ENCODE peak calls at places on chromosome 4, in seven cellular contexts. One of them, this sample, is unnamed.

GRCh38 chr4:139919513-139919912 is 234.5 kb downstream of the MAML3 start:
- DNase-seq in RKO: no peak
- DNase-seq in iPS-NIHi11: no peak
- DNase-seq in effector memory CD8-positive, alpha-beta T cell: no peak
- DNase-seq in neuronal stem cell: no peak
- DNase-seq in H54: no peak
- DNase-seq in psoas muscle: no peak
- DNase-seq in this sample: no peak

GRCh38 chr4:165627548-165627947 is 245.5 kb upstream of the TLL1 start:
- DNase-seq in RKO: no peak
- DNase-seq in iPS-NIHi11: no peak
- DNase-seq in effector memory CD8-positive, alpha-beta T cell: no peak
- DNase-seq in neuronal stem cell: no peak
- DNase-seq in H54: no peak
- DNase-seq in psoas muscle: no peak
- DNase-seq in this sample: no peak

GRCh38 chr4:107034091-107034698 is 1.9 kb downstream of the DKK2 start:
- DNase-seq in RKO: no peak
- DNase-seq in iPS-NIHi11: peak
- DNase-seq in effector memory CD8-positive, alpha-beta T cell: no peak
- DNase-seq in neuronal stem cell: peak
- DNase-seq in H54: no peak
- DNase-seq in psoas muscle: peak
- DNase-seq in this sample: peak

GRCh38 chr4:7247521-7247920 is 55.2 kb downstream of the SORCS2 start:
- DNase-seq in RKO: no peak
- DNase-seq in iPS-NIHi11: no peak
- DNase-seq in effector memory CD8-positive, alpha-beta T cell: no peak
- DNase-seq in neuronal stem cell: no peak
- DNase-seq in H54: no peak
- DNase-seq in psoas muscle: no peak
- DNase-seq in this sample: no peak

GRCh38 chr4:74534936-74535335 is 90.0 kb downstream of the AREG start:
- DNase-seq in RKO: no peak
- DNase-seq in iPS-NIHi11: no peak
- DNase-seq in effector memory CD8-positive, alpha-beta T cell: no peak
- DNase-seq in neuronal stem cell: no peak
- DNase-seq in H54: no peak
- DNase-seq in psoas muscle: no peak
- DNase-seq in this sample: no peak

GRCh38 chr4:16788893-16789292 is 109.6 kb downstream of the LDB2 start:
- DNase-seq in RKO: no peak
- DNase-seq in iPS-NIHi11: no peak
- DNase-seq in effector memory CD8-positive, alpha-beta T cell: no peak
- DNase-seq in neuronal stem cell: no peak
- DNase-seq in H54: no peak
- DNase-seq in psoas muscle: no peak
- DNase-seq in this sample: no peak

GRCh38 chr4:169485791-169486742 is 126.3 kb downstream of the NEK1 start:
- DNase-seq in RKO: peak
- DNase-seq in iPS-NIHi11: peak
- DNase-seq in effector memory CD8-positive, alpha-beta T cell: no peak
- DNase-seq in neuronal stem cell: peak
- DNase-seq in H54: no peak
- DNase-seq in psoas muscle: no peak
- DNase-seq in this sample: peak

GRCh38 chr4:141810702-141811365 is 174.5 kb downstream of the IL15 start:
- DNase-seq in RKO: no peak
- DNase-seq in iPS-NIHi11: no peak
- DNase-seq in effector memory CD8-positive, alpha-beta T cell: no peak
- DNase-seq in neuronal stem cell: no peak
- DNase-seq in H54: no peak
- DNase-seq in psoas muscle: no peak
- DNase-seq in this sample: no peak

GRCh38 chr4:94457692-94458106 is 6.0 kb downstream of the PDLIM5 start:
- DNase-seq in RKO: no peak
- DNase-seq in iPS-NIHi11: peak
- DNase-seq in effector memory CD8-positive, alpha-beta T cell: no peak
- DNase-seq in neuronal stem cell: peak
- DNase-seq in H54: no peak
- DNase-seq in psoas muscle: peak
- DNase-seq in this sample: peak

GRCh38 chr4:43275779-43276178 is 383.3 kb downstream of the GRXCR1 start:
- DNase-seq in RKO: no peak
- DNase-seq in iPS-NIHi11: no peak
- DNase-seq in effector memory CD8-positive, alpha-beta T cell: no peak
- DNase-seq in neuronal stem cell: no peak
- DNase-seq in H54: no peak
- DNase-seq in psoas muscle: no peak
- DNase-seq in this sample: no peak

GRCh38 chr4:121519236-121519838 is 138.5 kb upstream of the QRFPR start:
- DNase-seq in RKO: no peak
- DNase-seq in iPS-NIHi11: no peak
- DNase-seq in effector memory CD8-positive, alpha-beta T cell: no peak
- DNase-seq in neuronal stem cell: no peak
- DNase-seq in H54: no peak
- DNase-seq in psoas muscle: no peak
- DNase-seq in this sample: no peak